ENCODE peak calls at places on chromosomes 4 and X, in four cellular contexts. F is fibroblast of lung, U is AG10803, P is neural progenitor cell. R is an unnamed sample.

GRCh38 chr4:144399927-144400326 is 246.0 kb upstream of the HHIP start:
- DNase-seq in F (peak), U (peak), P (no peak), R (peak)

GRCh38 chr4:122710434-122711308 is 21.8 kb upstream of the BBS12 start:
- DNase-seq in F (peak), U (no peak), P (no peak), R (peak)

GRCh38 chr4:111362891-111363290 is 740.0 kb upstream of the PITX2 start:
- DNase-seq in F (peak), U (peak), P (peak), R (peak)

GRCh38 chr4:117096886-117097285 is 11.5 kb upstream of the TRAM1L1 start:
- DNase-seq in F (no peak), U (no peak), P (no peak), R (no peak)

GRCh38 chr4:85078016-85078415 is 111.5 kb upstream of the WDFY3 start:
- DNase-seq in F (peak), U (no peak), P (no peak), R (no peak)

GRCh38 chr4:98851806-98852205 is 77.1 kb downstream of the EIF4E start:
- DNase-seq in F (peak), U (peak), P (no peak), R (no peak)

GRCh38 chr4:169058312-169058711 is 48.3 kb upstream of the CBR4 start:
- DNase-seq in F (no peak), U (no peak), P (no peak), R (no peak)

GRCh38 chr4:1591107-1591506 is 93.0 kb downstream of the FAM53A start:
- DNase-seq in F (no peak), U (no peak), P (no peak), R (no peak)

GRCh38 chrX:68912113-68912980 is 83.5 kb downstream of the EFNB1 start:
- DNase-seq in F (no peak), U (no peak), P (peak), R (no peak)

GRCh38 chrX:71917621-71918341 is 7.1 kb downstream of the NHSL2 start:
- DNase-seq in F (peak), U (peak), P (no peak), R (peak)

GRCh38 chrX:22445880-22446279 is 173.2 kb downstream of the CBLL2 start:
- DNase-seq in F (no peak), U (no peak), P (peak), R (no peak)

DNA sequence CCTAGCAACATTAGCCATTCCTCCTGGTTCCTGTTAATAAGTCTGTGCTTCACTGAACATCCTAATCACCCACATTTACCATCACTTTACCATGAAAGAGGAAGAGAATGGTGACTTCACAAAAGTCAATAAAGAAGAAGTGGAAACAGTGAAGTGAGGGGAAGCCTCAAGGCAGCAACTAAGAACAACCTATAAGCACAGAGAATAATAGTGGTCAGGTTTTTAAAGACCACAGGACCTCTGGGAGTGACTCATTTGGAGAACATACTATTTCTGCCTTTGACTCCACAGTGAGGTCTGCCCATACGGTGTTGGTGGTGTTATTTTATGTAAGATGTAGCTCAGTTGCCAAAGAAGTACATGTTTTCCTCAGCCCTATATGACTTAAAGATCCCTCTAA is 86.0 kb upstream of the TET2 start:
- DNase-seq in F (peak), U (no peak), P (no peak), R (peak)
- H3K4me3 ChIP-seq in F (no peak), U (no peak), P (no peak), R (no peak)

DNA sequence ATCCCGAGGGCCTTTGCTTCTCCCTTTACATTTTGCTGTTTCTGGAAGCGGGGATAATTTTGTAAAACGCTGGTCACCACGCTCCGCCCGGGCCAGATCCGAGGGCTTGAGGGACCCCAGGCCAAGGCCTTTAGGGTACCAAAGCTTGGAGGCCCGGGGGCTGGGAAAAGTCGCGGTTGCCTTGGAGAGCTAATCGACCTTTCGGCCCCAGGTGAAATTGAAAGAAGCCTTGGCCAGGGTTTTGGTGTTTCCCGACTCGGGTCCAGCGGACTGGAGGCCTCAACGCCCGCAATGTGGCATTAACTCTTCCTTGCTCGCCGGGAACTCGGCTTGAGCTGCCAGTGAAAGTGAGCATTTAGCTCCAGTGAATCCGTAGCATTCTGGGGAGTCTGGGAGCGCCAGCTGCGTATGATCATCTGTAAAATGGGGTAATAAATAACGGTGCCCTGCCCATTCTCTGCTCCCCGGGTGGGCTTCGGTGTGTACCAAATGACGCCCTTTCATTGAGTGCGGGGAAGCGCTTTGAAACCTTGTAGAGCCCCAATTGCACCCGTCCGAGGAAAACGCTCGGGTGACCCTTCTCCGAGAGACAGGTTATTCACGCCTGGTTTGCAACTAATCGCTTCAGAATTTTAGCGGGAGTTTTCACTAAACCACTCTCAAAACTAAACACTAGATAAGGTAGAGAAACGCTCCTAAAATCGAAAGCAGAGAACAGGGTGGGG is 4.4 kb downstream of the NKX3-2 start:
- DNase-seq in F (no peak), U (no peak), P (no peak), R (no peak)
- TF ChIP-seq CTCF in F (no peak), U (no peak), P (no peak), R (no peak)

GRCh38 chr4:141223418-141223817 is 2.7 kb downstream of the ZNF330 start:
- DNase-seq in F (no peak), U (no peak), P (no peak), R (no peak)

GRCh38 chr4:141215030-141215429 is 5.7 kb upstream of the ZNF330 start:
- DNase-seq in F (peak), U (no peak), P (no peak), R (no peak)

GRCh38 chr4:141220271-141220654 is 432 bp upstream of the ZNF330 start:
- DNase-seq in F (peak), U (no peak), P (peak), R (no peak)

GRCh38 chr4:141215972-141216761 is 4.5 kb upstream of the ZNF330 start:
- DNase-seq in F (no peak), U (no peak), P (no peak), R (no peak)

DNA sequence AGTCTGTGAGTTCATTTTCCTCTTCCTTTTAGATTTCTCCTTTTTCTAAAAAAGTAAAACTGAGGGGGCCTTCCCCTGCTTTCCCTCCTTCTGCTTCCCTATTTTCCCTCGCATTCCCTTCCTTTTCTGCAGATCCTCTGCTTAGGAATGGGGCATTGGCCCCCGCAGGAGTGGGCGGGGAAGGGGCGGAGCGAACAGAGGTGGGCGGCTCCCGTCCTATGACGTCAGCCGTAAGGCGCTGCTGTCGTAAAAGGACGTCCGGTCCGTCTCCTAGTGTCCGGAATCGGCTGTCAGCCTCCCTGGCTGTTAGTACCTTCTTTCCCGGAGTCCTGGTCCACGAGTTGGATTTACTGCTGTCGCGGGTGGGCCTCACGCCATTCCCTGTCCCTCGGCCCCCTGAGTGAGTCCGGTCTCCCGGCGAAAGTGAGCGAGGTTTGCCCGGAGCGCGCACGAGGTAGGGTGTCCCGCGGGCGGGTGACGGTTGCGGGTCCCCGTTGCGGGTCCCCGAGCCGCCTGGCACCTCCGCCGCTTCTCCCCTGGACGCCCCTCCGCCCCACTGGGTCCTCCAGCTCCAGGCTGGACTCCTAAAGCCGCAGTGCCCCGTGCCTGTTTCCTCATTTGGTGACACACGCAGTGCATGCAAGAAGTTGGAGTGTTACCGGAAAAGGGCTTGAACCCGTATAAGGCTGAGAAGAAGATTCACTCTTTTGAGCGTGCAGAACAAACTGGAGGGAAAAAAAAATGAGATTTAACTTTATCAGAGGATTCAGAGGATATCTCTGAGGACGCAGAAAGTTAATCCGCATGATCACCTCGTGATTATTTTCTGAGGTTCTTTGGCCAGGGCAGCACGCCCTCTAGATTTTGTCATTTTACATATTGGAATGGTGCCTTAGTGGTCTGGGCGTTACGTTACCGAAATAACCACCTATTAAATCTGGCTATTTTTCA is at the start of gene ZNF330:
- DNase-seq in F (peak), U (peak), P (peak), R (peak)
- H3K4me3 ChIP-seq in F (peak), U (peak), P (peak), R (peak)

DNA sequence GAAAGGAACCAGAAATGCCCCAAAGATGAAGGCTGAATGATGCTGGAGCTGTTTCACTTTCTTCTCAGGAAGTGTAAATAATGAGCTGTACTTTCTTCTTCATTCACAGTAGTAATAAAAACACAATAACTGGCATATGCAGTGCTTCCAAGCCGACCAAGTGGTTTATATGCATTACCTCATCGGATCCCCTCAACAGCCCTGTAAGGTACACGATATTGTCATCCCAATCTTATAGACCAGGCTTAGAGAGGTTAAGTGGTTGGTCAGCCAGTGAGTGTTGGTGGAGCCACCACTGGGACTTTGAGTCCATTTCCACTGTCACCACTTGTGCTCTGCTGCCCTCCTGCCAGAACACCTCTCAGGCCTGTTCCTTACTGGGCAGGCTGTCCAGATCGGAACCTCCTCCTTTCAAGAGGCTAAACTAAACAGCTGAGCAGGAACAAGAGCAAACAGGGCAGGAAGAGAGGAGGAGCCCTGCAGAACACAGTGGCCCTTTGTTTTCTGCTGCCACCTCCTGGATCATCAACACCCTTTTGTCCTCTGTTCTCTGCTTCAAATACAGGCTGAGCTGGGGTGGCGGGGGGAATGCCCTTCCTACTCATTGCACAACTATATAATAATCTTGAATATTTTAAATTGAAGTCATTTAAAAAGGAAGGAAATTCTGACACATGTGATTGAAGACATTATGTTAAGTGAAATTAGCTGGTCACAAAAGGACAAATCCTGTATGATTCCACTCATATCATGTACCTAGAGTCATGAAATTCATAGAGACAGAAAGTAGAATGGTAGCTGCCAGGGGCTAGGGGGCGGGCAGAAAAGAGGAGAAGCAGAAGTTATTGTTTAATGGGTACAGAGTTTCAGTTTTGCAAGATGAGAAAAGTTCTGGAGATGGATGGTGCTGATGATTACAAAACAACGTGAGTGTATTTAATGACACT is 112.5 kb upstream of the ATP6AP2 start:
- DNase-seq in F (peak), U (peak), P (peak), R (peak)
- TF ChIP-seq CTCF in F (no peak), U (peak), P (peak), R (peak)

DNA sequence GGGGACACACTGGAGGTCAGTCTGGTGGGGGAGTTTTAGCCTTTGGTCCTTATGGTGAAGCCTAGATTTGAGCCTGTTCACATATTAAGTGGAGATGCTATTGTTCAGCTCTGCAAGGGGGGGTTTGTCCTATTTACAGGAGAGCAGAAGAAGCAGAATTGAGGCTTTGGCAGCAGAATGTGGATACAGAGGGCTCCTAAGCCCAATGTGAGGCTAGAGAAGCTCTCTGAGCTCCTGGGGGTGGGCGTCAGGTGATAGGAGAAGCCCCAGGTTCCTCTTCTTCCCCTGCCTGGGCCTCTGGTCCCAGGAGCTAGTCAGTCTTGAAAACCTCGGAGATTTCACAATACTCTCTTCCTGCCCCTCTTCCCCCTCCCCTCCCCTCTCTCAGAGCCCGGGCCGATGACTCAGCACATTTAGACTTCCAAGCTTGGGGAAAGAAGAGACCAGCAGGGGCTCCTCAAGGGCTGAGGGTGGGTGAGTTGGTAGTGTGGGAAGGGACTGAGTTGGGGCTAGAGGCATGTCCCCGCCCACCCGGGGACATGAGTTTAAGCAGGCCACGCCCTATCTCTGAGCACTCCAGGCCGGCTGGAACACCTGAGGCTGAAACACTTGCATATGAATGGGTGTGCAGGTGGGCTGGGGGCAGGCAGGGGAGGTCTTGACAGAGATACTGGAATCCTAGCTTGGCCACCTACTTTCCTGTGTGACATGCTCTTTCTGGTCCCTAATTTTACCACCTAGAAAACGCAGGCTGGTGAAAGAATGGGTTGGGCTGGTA is 3.4 kb downstream of the TFE3 start:
- DNase-seq in F (peak), U (peak), P (peak), R (peak)
- H3K4me3 ChIP-seq in F (peak), U (peak), P (peak), R (peak)

DNA sequence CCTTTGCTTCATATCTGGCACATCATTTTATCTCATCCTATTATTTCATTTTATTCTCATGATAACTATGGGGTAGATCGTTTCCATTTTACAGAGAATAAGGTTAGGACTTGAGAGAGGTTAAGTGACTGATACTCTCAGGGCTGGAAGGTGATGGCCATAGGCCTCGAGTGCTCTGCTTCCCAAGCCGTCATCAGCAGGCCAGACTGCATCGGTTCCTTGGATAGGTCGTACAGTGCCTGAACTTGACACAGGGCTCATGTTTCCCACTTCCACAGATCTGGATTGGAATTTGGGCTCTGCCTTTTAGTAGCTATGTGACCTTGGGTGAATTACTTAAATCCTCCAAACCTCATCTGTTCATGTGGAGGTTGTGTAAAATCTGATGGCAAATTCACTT is 81.4 kb downstream of the TMEM131L start:
- DNase-seq in F (no peak), U (no peak), P (no peak), R (no peak)
- TF ChIP-seq CTCF in F (no peak), U (no peak), P (no peak), R (no peak)

GRCh38 chrX:13088155-13088485 is 43.7 kb upstream of the FAM9C start:
- DNase-seq in F (no peak), U (no peak), P (no peak), R (no peak)

GRCh38 chrX:13084611-13085010 is 40.2 kb upstream of the FAM9C start:
- DNase-seq in F (no peak), U (no peak), P (no peak), R (no peak)

GRCh38 chrX:13086076-13086475 is 41.7 kb upstream of the FAM9C start:
- DNase-seq in F (no peak), U (no peak), P (no peak), R (no peak)

GRCh38 chrX:13085533-13085932 is 41.1 kb upstream of the FAM9C start:
- DNase-seq in F (no peak), U (no peak), P (no peak), R (no peak)

DNA sequence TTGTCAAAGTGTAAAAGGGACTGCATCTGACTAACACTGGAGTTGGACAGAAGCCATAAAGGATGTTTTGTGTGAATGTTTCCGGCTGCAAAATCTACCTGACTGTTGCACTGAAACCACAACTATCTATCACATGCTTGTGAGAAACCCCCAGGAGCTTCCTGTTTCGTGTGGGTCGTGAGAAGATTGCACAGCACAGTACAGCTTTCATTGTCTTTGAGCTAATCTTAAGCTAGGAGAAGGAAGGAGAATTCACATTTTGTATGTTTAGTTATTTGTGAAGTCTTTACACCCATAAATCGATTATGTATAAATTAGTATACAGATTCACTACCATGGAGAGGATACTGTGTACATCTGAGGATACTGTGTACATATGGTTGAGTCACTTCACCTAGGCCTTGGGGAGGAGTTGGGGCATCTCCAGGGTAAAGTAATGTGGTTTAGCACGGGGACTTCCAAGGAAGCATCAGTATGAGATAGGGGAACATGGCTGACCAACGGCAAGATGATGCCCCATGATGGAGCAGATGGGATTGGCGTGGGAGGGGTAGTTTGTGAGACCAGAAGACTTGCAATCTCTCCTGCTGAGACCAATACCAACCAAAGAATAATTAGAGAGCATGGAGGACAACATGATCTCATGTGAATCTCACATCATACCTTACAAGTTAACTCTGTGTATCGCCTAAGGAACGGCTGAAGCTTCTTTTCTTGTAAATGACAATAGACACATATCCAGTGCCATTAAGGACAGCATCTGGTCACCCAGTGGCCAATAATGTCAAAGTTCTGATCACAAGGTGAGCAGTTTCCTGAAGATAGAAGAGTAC is 43.1 kb upstream of the FAM9C start:
- DNase-seq in F (peak), U (peak), P (no peak), R (no peak)
- H3K4me3 ChIP-seq in F (no peak), U (no peak), P (no peak), R (no peak)

GRCh38 chrX:79268788-79269187 is 98.3 kb downstream of the ITM2A start:
- DNase-seq in F (no peak), U (no peak), P (no peak), R (peak)

GRCh38 chrX:79266702-79267101 is 100.4 kb downstream of the ITM2A start:
- DNase-seq in F (no peak), U (no peak), P (no peak), R (no peak)

DNA sequence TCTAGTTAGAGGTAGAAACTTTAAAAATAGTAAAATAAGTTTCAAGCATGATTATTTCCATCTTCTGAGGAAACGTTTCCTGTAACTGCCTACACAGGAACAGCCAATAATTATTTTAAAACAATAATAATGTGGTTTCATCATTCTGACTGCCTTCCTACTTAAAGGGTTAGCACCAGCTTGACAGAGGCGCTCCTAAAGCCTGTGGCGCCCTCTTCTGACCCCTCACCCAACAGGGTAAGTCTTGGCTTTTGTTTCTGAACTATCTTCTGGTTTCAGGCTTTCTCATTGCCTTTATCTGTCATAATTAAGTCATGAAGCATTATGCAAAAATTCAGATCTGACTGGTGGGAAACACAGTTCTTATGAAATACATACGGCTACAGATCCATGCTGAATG is 96.7 kb downstream of the ITM2A start:
- DNase-seq in F (no peak), U (no peak), P (peak), R (peak)
- TF ChIP-seq CTCF in F (no peak), U (no peak), P (peak), R (peak)

GRCh38 chr4:113845138-113845537 is 83.6 kb upstream of the CAMK2D start:
- DNase-seq in F (no peak), U (no peak), P (no peak), R (peak)
- H3K4me3 ChIP-seq in F (no peak), U (no peak), P (no peak), R (no peak)

R was measured in fibroblast of mammary gland.